ENCODE peak calls at places on chromosomes 5 and 9, in nine cellular contexts. G is pancreas, M is NCI-H1092, J is head of caudate nucleus, U is non-pigmented ciliary epithelial cell, P is osteoblast, C is HFF-Myc, V is NCI-H2029 treated with DMSO at 0.1 percent for 48 hours, Q is A172. H is an unnamed sample.

GRCh38 chr9:116002624-116003023 is 151.0 kb upstream of the PAPPA start:
- DNase-seq in U (no peak), M (no peak), G (no peak), C (no peak), Q (peak), V (no peak), J (no peak), P (peak), H (no peak)

GRCh38 chr5:61171479-61171878 is 9.2 kb upstream of the SMIM15 start:
- DNase-seq in C (no peak), V (no peak), M (no peak), U (no peak), J (no peak), G (no peak), P (no peak), Q (no peak), H (no peak)

GRCh38 chr5:76643371-76643770 is 20.2 kb upstream of the F2RL2 start:
- DNase-seq in C (no peak), P (no peak), M (no peak), J (no peak), U (no peak), G (no peak), Q (no peak), V (no peak), H (no peak)

GRCh38 chr5:19531374-19531952 is 456.5 kb downstream of the CDH18 start:
- DNase-seq in G (peak), P (no peak), V (peak), Q (peak), J (no peak), U (no peak), M (no peak), C (no peak), H (no peak)

GRCh38 chr5:127176769-127177168 is 103.5 kb upstream of the C5orf63 start:
- DNase-seq in P (no peak), M (no peak), J (no peak), C (no peak), V (peak), Q (no peak), U (no peak), G (no peak), H (no peak)

GRCh38 chr5:127961006-127961763 is 122.4 kb upstream of the SLC12A2 start:
- DNase-seq in M (no peak), P (no peak), Q (no peak), J (no peak), C (no peak), V (no peak), U (no peak), G (no peak), H (no peak)

GRCh38 chr5:96821260-96821916 is 13.6 kb upstream of the ERAP1 start:
- DNase-seq in V (no peak), P (no peak), M (no peak), U (no peak), G (no peak), Q (peak), J (no peak), C (no peak), H (no peak)

GRCh38 chr5:88142801-88143692 is 125.6 kb downstream of the TMEM161B start:
- DNase-seq in M (no peak), V (no peak), U (no peak), J (peak), P (no peak), G (no peak), Q (no peak), C (no peak), H (no peak)

GRCh38 chr9:133692364-133692985 is 45.7 kb downstream of the SARDH start:
- DNase-seq in M (no peak), C (no peak), P (no peak), U (no peak), Q (no peak), G (no peak), V (no peak), J (no peak), H (no peak)

GRCh38 chr5:57501414-57502321 is 19.1 kb upstream of the ACTBL2 start:
- DNase-seq in G (no peak), Q (no peak), U (no peak), M (no peak), J (no peak), P (no peak), V (no peak), C (no peak), H (no peak)